ENCODE peak calls at places on chromosomes 16 and 17, in five cellular contexts. H, S, C, Z and D are unnamed samples.

GRCh38 chr17:81381632-81382577 is 13.4 kb upstream of the BAHCC1 start:
- DNase-seq in C (no peak), S (no peak), Z (no peak), H (no peak), D (no peak)

GRCh38 chr17:48177816-48178215 is 70.2 kb downstream of the SNX11 start:
- DNase-seq in Z (no peak), H (no peak), C (no peak), S (no peak), D (no peak)

GRCh38 chr16:53159781-53160436 is 105.1 kb downstream of the CHD9 start:
- DNase-seq in S (peak), C (no peak), H (peak), Z (no peak), D (no peak)

GRCh38 chr17:71522383-71522782 is 598.4 kb upstream of the SOX9 start:
- DNase-seq in C (no peak), Z (no peak), S (peak), H (no peak), D (no peak)

GRCh38 chr16:72372082-72372615 is 200.2 kb upstream of the PMFBP1 start:
- DNase-seq in C (no peak), S (no peak), H (no peak), Z (no peak), D (no peak)

GRCh38 chr17:72104863-72105234 is 16.0 kb upstream of the SOX9 start:
- DNase-seq in H (no peak), S (no peak), C (no peak), Z (no peak), D (no peak)

GRCh38 chr17:48636177-48637018 is 10.2 kb upstream of the HOXB9 start:
- DNase-seq in S (peak), H (peak), Z (no peak), C (peak), D (peak)

GRCh38 chr17:77287432-77288068 is 146.8 kb downstream of the SEC14L1 start:
- DNase-seq in Z (peak), H (no peak), S (peak), C (no peak), D (no peak)

GRCh38 chr17:59892251-59892848 is 393 bp downstream of the TUBD1 start:
- DNase-seq in H (no peak), C (no peak), Z (no peak), S (no peak), D (no peak)

GRCh38 chr17:6276711-6277110 is 158.2 kb downstream of the AIPL1 start:
- DNase-seq in Z (no peak), S (no peak), H (no peak), C (no peak), D (no peak)

GRCh38 chr16:28063611-28064061 is at the start of gene GSG1L:
- DNase-seq in S (no peak), C (no peak), Z (no peak), H (no peak), D (no peak)

GRCh38 chr16:89368604-89369249 is 121.6 kb downstream of the ANKRD11 start:
- DNase-seq in H (no peak), S (no peak), Z (no peak), C (no peak), D (no peak)

GRCh38 chr17:74051348-74051747 is 152.1 kb upstream of the RPL38 start:
- DNase-seq in C (no peak), S (no peak), H (no peak), Z (no peak), D (no peak)

GRCh38 chr17:42680331-42680808 is 1.3 kb downstream of the CCR10 start:
- DNase-seq in Z (no peak), H (no peak), S (peak), C (no peak), D (no peak)

GRCh38 chr17:76353004-76353598 is 615 bp downstream of the PRPSAP1 start:
- DNase-seq in S (peak), H (peak), C (peak), Z (no peak), D (no peak)

GRCh38 chr16:20711277-20711911 is 13.9 kb upstream of the ACSM1 start:
- DNase-seq in H (no peak), S (no peak), Z (no peak), C (no peak), D (no peak)

GRCh38 chr17:8121531-8122390 is 2.1 kb downstream of the HES7 start:
- DNase-seq in S (peak), C (peak), H (peak), Z (no peak), D (no peak)

GRCh38 chr17:58184308-58184985 is 8.1 kb upstream of the EPX start:
- DNase-seq in S (peak), H (no peak), Z (peak), C (no peak), D (no peak)

GRCh38 chr16:57797526-57798266 is 4.6 kb downstream of the KIFC3 start:
- DNase-seq in Z (no peak), H (no peak), S (no peak), C (no peak), D (no peak)

GRCh38 chr16:1771864-1772361 is 570 bp upstream of the NME3 start:
- DNase-seq in Z (no peak), S (no peak), C (no peak), H (no peak), D (no peak)

GRCh38 chr16:57070986-57071540 is 21.3 kb upstream of the CPNE2 start:
- DNase-seq in S (no peak), Z (no peak), C (no peak), H (no peak), D (no peak)